ENCODE peak calls at places on chromosomes 16 and 17, in five cellular contexts. N is osteocyte, B is stromal cell of bone marrow, F is left cardiac atrium, X is HCEC 1CT. I is an unnamed sample.

GRCh38 chr16:74944466-74944865 is 40.5 kb downstream of the WDR59 start:
- DNase-seq in N (no peak), B (no peak), F (no peak), X (no peak), I (no peak)

GRCh38 chr17:20089795-20090547 is 80.8 kb downstream of the SPECC1 start:
- DNase-seq in N (peak), B (no peak), F (no peak), X (no peak), I (no peak)

GRCh38 chr16:67841198-67841815 is 813 bp upstream of the THAP11 start:
- DNase-seq in N (no peak), B (no peak), F (no peak), X (no peak), I (no peak)

GRCh38 chr16:10333321-10334032 is 52.4 kb upstream of the ATF7IP2 start:
- DNase-seq in N (no peak), B (no peak), F (no peak), X (no peak), I (no peak)

GRCh38 chr17:5883775-5884665 is 186.2 kb upstream of the WSCD1 start:
- DNase-seq in N (peak), B (no peak), F (no peak), X (no peak), I (peak)

GRCh38 chr17:64056269-64057005 is 36.0 kb upstream of the ICAM2 start:
- DNase-seq in N (no peak), B (no peak), F (no peak), X (no peak), I (no peak)

GRCh38 chr16:30051518-30051917 is 14.0 kb upstream of the ALDOA start:
- DNase-seq in N (no peak), B (no peak), F (no peak), X (peak), I (no peak)

GRCh38 chr16:70805787-70806186 is 4.8 kb upstream of the VAC14 start:
- DNase-seq in N (no peak), B (peak), F (no peak), X (peak), I (peak)

GRCh38 chr17:82848022-82848592 is 8.3 kb upstream of the ZNF750 start:
- DNase-seq in N (no peak), B (peak), F (no peak), X (no peak), I (peak)

GRCh38 chr17:57033296-57033695 is 51.8 kb upstream of the AKAP1 start:
- DNase-seq in N (no peak), B (peak), F (no peak), X (no peak), I (no peak)

GRCh38 chr17:18118633-18118975 is 10.0 kb downstream of the MYO15A start:
- DNase-seq in N (no peak), B (no peak), F (no peak), X (no peak), I (no peak)

GRCh38 chr16:74275031-74275636 is 21.5 kb upstream of the PSMD7 start:
- DNase-seq in N (no peak), B (no peak), F (no peak), X (peak), I (no peak)

GRCh38 chr17:79897243-79898063 is 58.2 kb upstream of the CBX4 start:
- DNase-seq in N (no peak), B (no peak), F (no peak), X (no peak), I (no peak)

GRCh38 chr17:76427457-76428231 is 25.3 kb downstream of the UBE2O start:
- DNase-seq in N (no peak), B (no peak), F (no peak), X (peak), I (peak)

GRCh38 chr17:70158581-70158980 is 10.8 kb upstream of the KCNJ2 start:
- DNase-seq in N (no peak), B (no peak), F (no peak), X (no peak), I (no peak)

GRCh38 chr16:57383276-57384247 is 11.3 kb downstream of the CX3CL1 start:
- DNase-seq in N (no peak), B (no peak), F (no peak), X (no peak), I (no peak)

GRCh38 chr16:89842471-89843408 is 14.5 kb downstream of the SPIRE2 start:
- DNase-seq in N (no peak), B (no peak), F (no peak), X (peak), I (peak)

I was measured in skeletal muscle cell.